ENCODE peak calls at places on chromosomes 6 and 20, in ten cellular contexts. N, G, D, U, S, F, J, V, H and M are unnamed samples.

GRCh38 chr6:129890701-129891100 is 29.6 kb upstream of the TMEM244 start:
- DNase-seq in N (no peak), G (no peak), D (no peak), U (no peak), S (no peak), F (no peak), J (no peak), V (no peak), H (no peak), M (no peak)

GRCh38 chr6:156747715-156748114 is 29.5 kb upstream of the ARID1B start:
- DNase-seq in N (no peak), G (no peak), D (no peak), U (no peak), S (no peak), F (no peak), J (no peak), V (no peak), H (no peak), M (no peak)

GRCh38 chr6:157434349-157435016 is 53.5 kb downstream of the ZDHHC14 start:
- DNase-seq in N (no peak), G (no peak), D (no peak), U (no peak), S (no peak), F (no peak), J (no peak), V (no peak), H (no peak), M (no peak)

GRCh38 chr6:159807150-159807859 is 7.2 kb downstream of the PNLDC1 start:
- DNase-seq in N (no peak), G (no peak), D (no peak), U (no peak), S (no peak), F (no peak), J (no peak), V (no peak), H (no peak), M (no peak)

GRCh38 chr6:73657201-73657600 is 3.4 kb upstream of the SLC17A5 start:
- DNase-seq in N (no peak), G (peak; percentile 29), D (no peak), U (no peak), S (peak; percentile 1), F (no peak), J (no peak), V (no peak), H (no peak), M (no peak)

GRCh38 chr20:43508106-43508505 is 609 bp downstream of the L3MBTL1 start:
- DNase-seq in N (no peak), G (no peak), D (no peak), U (no peak), S (no peak), F (no peak), J (no peak), V (no peak), H (no peak), M (no peak)

GRCh38 chr20:2839732-2840137 is 720 bp downstream of the PCED1A start:
- DNase-seq in N (no peak), G (no peak), D (no peak), U (no peak), S (no peak), F (no peak), J (no peak), V (no peak), H (no peak), M (no peak)

GRCh38 chr20:44586986-44587980 is 4.9 kb downstream of the PKIG start:
- DNase-seq in N (no peak), G (no peak), D (no peak), U (no peak), S (no peak), F (no peak), J (no peak), V (no peak), H (no peak), M (no peak)

GRCh38 chr6:112298816-112299281 is 44.5 kb upstream of the LAMA4 start:
- DNase-seq in N (no peak), G (no peak), D (no peak), U (no peak), S (no peak), F (no peak), J (no peak), V (peak; percentile 45), H (no peak), M (no peak)

GRCh38 chr20:59027746-59028320 is 4.3 kb downstream of the ATP5F1E start:
- DNase-seq in N (no peak), G (no peak), D (no peak), U (no peak), S (no peak), F (no peak), J (no peak), V (no peak), H (no peak), M (no peak)

GRCh38 chr20:24109008-24109407 is 120.4 kb upstream of the GGTLC1 start:
- DNase-seq in N (peak; percentile 5), G (no peak), D (no peak), U (peak; percentile 11), S (peak; percentile 22), F (no peak), J (no peak), V (no peak), H (peak; percentile 28), M (no peak)

GRCh38 chr20:21100590-21101452 is 5.3 kb downstream of the LINC00237 start:
- DNase-seq in N (no peak), G (peak; percentile 73), D (no peak), U (peak; percentile 35), S (no peak), F (peak; percentile 45), J (no peak), V (no peak), H (no peak), M (no peak)

GRCh38 chr6:56849876-56850275 is 105.0 kb upstream of the BEND6 start:
- DNase-seq in N (no peak), G (no peak), D (no peak), U (no peak), S (no peak), F (no peak), J (no peak), V (no peak), H (no peak), M (no peak)

GRCh38 chr20:63636752-63637633 is 10.1 kb upstream of the GMEB2 start:
- DNase-seq in N (no peak), G (peak; percentile 38), D (no peak), U (no peak), S (no peak), F (no peak), J (no peak), V (no peak), H (no peak), M (no peak)

GRCh38 chr6:25456656-25457055 is 177.5 kb downstream of the CARMIL1 start:
- DNase-seq in N (no peak), G (no peak), D (no peak), U (no peak), S (no peak), F (no peak), J (no peak), V (no peak), H (no peak), M (no peak)

GRCh38 chr20:13458860-13459451 is 179.8 kb downstream of the TASP1 start:
- DNase-seq in N (no peak), G (peak; percentile 9), D (peak; percentile 13), U (peak; percentile 54), S (no peak), F (peak; percentile 41), J (no peak), V (no peak), H (no peak), M (no peak)

GRCh38 chr6:119278625-119279024 is 70.9 kb downstream of the MAN1A1 start:
- DNase-seq in N (no peak), G (no peak), D (no peak), U (no peak), S (no peak), F (no peak), J (no peak), V (no peak), H (no peak), M (no peak)

GRCh38 chr6:170129691-170130171 is 161.1 kb downstream of the DLL1 start:
- DNase-seq in N (no peak), G (no peak), D (no peak), U (no peak), S (no peak), F (no peak), J (no peak), V (no peak), H (peak; percentile 82), M (no peak)

GRCh38 chr6:130452336-130452735 is 86.5 kb downstream of the TMEM200A start:
- DNase-seq in N (no peak), G (no peak), D (no peak), U (no peak), S (no peak), F (no peak), J (no peak), V (no peak), H (no peak), M (no peak)

GRCh38 chr6:16257999-16258708 is 19.8 kb downstream of the GMPR start:
- DNase-seq in N (no peak), G (no peak), D (no peak), U (no peak), S (no peak), F (no peak), J (no peak), V (no peak), H (no peak), M (no peak)

GRCh38 chr6:143603474-143603873 is 74.3 kb upstream of the PHACTR2 start:
- DNase-seq in N (no peak), G (no peak), D (no peak), U (no peak), S (no peak), F (no peak), J (no peak), V (no peak), H (no peak), M (no peak)

GRCh38 chr6:122652431-122652830 is 42.2 kb downstream of the PKIB start:
- DNase-seq in N (no peak), G (no peak), D (no peak), U (no peak), S (no peak), F (no peak), J (no peak), V (no peak), H (no peak), M (no peak)

GRCh38 chr20:1324598-1325172 is 4.3 kb downstream of the SDCBP2 start:
- DNase-seq in N (peak; percentile 26), G (peak; percentile 37), D (no peak), U (no peak), S (no peak), F (peak; percentile 21), J (peak; percentile 17), V (peak; percentile 61), H (no peak), M (no peak)

GRCh38 chr6:112144145-112144926 is 56.9 kb downstream of the FAM229B start:
- DNase-seq in N (no peak), G (no peak), D (no peak), U (no peak), S (no peak), F (no peak), J (no peak), V (no peak), H (no peak), M (no peak)

GRCh38 chr20:51554538-51555165 is 12.1 kb upstream of the NFATC2 start:
- DNase-seq in N (no peak), G (no peak), D (no peak), U (no peak), S (no peak), F (no peak), J (no peak), V (no peak), H (no peak), M (no peak)

GRCh38 chr6:155694429-155694795 is 238.8 kb upstream of the NOX3 start:
- DNase-seq in N (no peak), G (no peak), D (no peak), U (no peak), S (no peak), F (no peak), J (no peak), V (no peak), H (no peak), M (no peak)

GRCh38 chr20:33370296-33370695 is 31.0 kb downstream of the CDK5RAP1 start:
- DNase-seq in N (peak; percentile 74), G (no peak), D (no peak), U (no peak), S (peak; percentile 65), F (peak; percentile 39), J (peak; percentile 45), V (no peak), H (peak; percentile 29), M (no peak)

GRCh38 chr20:41540916-41541315 is 77.3 kb downstream of the CHD6 start:
- DNase-seq in N (no peak), G (no peak), D (no peak), U (no peak), S (no peak), F (no peak), J (no peak), V (no peak), H (no peak), M (no peak)